ENCODE peak calls at places on chromosome 11, in eight cellular contexts. E, R, P, D, H, F, A and O are unnamed samples. For H3K9me3, the result is how much of the 10 kb centered on the place peaks cover.

GRCh38 chr11:61885166-61885778 is 6.1 kb downstream of the FADS3 start:
- DNase-seq in R (no peak), P (no peak), E (no peak), A (no peak), D (no peak), H (no peak), F (no peak), O (no peak)

GRCh38 chr11:88629496-88629895 is 292.0 kb upstream of the CTSC start:
- DNase-seq in P (no peak), F (no peak), A (no peak), D (no peak), E (no peak), H (no peak), R (no peak), O (no peak)

GRCh38 chr11:119284344-119285157 is 32.4 kb downstream of the MCAM start:
- DNase-seq in E (peak), H (no peak), D (peak), P (no peak), R (no peak), F (peak), A (peak), O (no peak)

GRCh38 chr11:111355101-111355500 is 24.0 kb downstream of the POU2AF1 start:
- DNase-seq in D (no peak), F (no peak), R (no peak), H (no peak), A (no peak), P (no peak), E (no peak), O (no peak)

GRCh38 chr11:70031631-70032469 is 46.3 kb upstream of the ANO1 start:
- DNase-seq in R (no peak), P (no peak), E (no peak), A (no peak), D (no peak), H (peak), F (no peak), O (no peak)

GRCh38 chr11:33324211-33324985 is 67.2 kb downstream of the HIPK3 start:
- DNase-seq in A (no peak), E (no peak), H (no peak), F (no peak), P (no peak), R (no peak), D (no peak), O (no peak)

GRCh38 chr11:86482684-86483083 is 108.0 kb downstream of the CCDC81 start:
- DNase-seq in P (no peak), E (no peak), D (no peak), F (no peak), A (no peak), R (no peak), H (no peak), O (no peak)

GRCh38 chr11:16606784-16607674 is 131.4 kb upstream of the C11orf58 start:
- DNase-seq in P (no peak), H (peak), R (peak), A (no peak), E (no peak), F (no peak), D (no peak), O (peak)

GRCh38 chr11:57983211-57983610 is 40.5 kb upstream of the OR9Q1 start:
- DNase-seq in D (no peak), F (no peak), E (no peak), A (no peak), H (no peak), P (no peak), R (no peak), O (no peak)

GRCh38 chr11:63869171-63869591 is 30.3 kb downstream of the MARK2 start:
- DNase-seq in E (peak), F (no peak), R (no peak), H (no peak), A (no peak), D (no peak), P (no peak), O (peak)
- H3K27ac ChIP-seq in E (peak), F (no peak), R (no peak), H (no peak), A (no peak), D (peak), P (no peak), O (no peak)

GRCh38 chr11:134393638-134394037 is 18.4 kb downstream of the B3GAT1 start:
- DNase-seq in A (no peak), E (peak), R (peak), F (no peak), D (no peak), P (no peak), H (no peak), O (no peak)
- H3K9me3 ChIP-seq in A (under half), E (under half), R (under half), F (under half), D (under half), P (under half), H (under half), O (under half)

GRCh38 chr11:131041331-131042040 is 125.2 kb upstream of the SNX19 start:
- DNase-seq in D (no peak), A (no peak), E (no peak), H (no peak), R (no peak), F (no peak), P (no peak), O (no peak)

GRCh38 chr11:131044851-131045250 is 128.6 kb upstream of the SNX19 start:
- DNase-seq in R (no peak), P (no peak), E (no peak), H (no peak), A (no peak), F (no peak), D (no peak), O (no peak)

GRCh38 chr11:131043251-131043650 is 127.0 kb upstream of the SNX19 start:
- DNase-seq in D (no peak), R (no peak), P (no peak), H (no peak), A (no peak), F (no peak), E (no peak), O (no peak)

GRCh38 chr11:131042041-131042390 is 125.7 kb upstream of the SNX19 start:
- DNase-seq in F (no peak), D (no peak), H (no peak), P (no peak), E (no peak), R (no peak), A (no peak), O (no peak)

DNA sequence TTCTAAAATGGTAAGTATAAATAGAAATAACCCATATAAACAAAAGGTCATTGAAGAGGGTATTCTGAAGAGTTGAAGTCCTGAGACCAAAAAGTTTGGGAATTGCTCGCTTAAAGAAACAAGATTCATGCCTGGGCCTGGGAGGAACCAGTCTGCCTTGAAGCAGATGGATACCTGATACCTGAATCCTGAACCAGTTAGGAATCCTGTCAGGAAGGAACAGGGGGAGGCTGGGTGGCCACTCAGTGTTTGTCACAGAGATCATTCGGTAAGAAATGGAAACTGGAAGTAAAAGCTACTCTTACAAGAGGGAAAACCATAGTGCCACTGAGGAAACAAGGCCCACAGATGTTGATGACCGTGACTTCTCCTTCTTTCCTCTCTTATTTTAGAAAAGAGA is 126.4 kb upstream of the SNX19 start:
- DNase-seq in F (no peak), P (no peak), A (no peak), H (no peak), R (no peak), D (no peak), E (no peak), O (no peak)
- H3K27ac ChIP-seq in F (no peak), P (no peak), A (no peak), H (no peak), R (no peak), D (no peak), E (no peak), O (no peak)

GRCh38 chr11:74871037-74871436 is 77.9 kb downstream of the XRRA1 start:
- DNase-seq in D (no peak), F (peak), P (no peak), H (no peak), R (no peak), A (no peak), E (no peak), O (no peak)

GRCh38 chr11:74863410-74863809 is 85.5 kb downstream of the XRRA1 start:
- DNase-seq in H (no peak), E (no peak), R (no peak), A (no peak), D (no peak), F (no peak), P (no peak), O (no peak)

GRCh38 chr11:74860743-74861142 is 88.1 kb downstream of the XRRA1 start:
- DNase-seq in F (no peak), R (no peak), D (no peak), A (no peak), E (no peak), H (no peak), P (no peak), O (no peak)

GRCh38 chr11:74870485-74870884 is 78.4 kb downstream of the XRRA1 start:
- DNase-seq in P (no peak), H (no peak), D (no peak), A (no peak), F (peak), E (peak), R (no peak), O (no peak)

DNA sequence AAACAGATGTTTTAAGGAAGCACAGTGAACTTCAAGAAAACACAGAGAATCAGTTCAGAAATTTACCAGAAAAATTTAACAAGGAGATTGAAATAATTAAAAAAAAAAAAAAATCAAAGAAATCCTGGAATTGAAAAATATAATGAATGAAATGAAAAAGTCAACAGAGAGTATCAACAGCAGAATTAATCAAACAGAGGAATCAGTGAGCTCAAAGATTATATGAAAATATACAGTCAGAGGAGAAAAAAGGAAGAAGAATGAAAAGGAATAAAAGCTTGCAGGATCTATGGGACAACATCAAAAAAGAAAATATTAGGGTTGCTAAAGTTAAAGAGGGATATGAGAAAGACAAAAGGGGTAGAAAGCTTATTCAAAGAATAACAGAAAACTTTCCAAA is 82.3 kb downstream of the XRRA1 start:
- DNase-seq in P (no peak), E (no peak), A (no peak), H (no peak), D (no peak), F (peak), R (no peak), O (no peak)
- H3K9me3 ChIP-seq in P (half or more), E (under half), A (under half), H (under half), D (under half), F (under half), R (under half), O (under half)

GRCh38 chr11:64344721-64345120 is 4.7 kb downstream of the CCDC88B start:
- DNase-seq in F (no peak), A (no peak), H (peak), D (no peak), E (no peak), P (no peak), R (no peak), O (no peak)

GRCh38 chr11:64342869-64343739 is 3.1 kb downstream of the CCDC88B start:
- DNase-seq in A (no peak), P (no peak), F (no peak), E (no peak), H (peak), R (no peak), D (no peak), O (no peak)

GRCh38 chr11:64341851-64342791 is 2.1 kb downstream of the CCDC88B start:
- DNase-seq in H (peak), A (peak), D (peak), F (peak), E (peak), P (peak), R (peak), O (peak)

GRCh38 chr11:64344160-64344559 is 4.2 kb downstream of the CCDC88B start:
- DNase-seq in H (no peak), A (no peak), D (no peak), E (no peak), R (no peak), F (no peak), P (no peak), O (no peak)

GRCh38 chr11:64343740-64344133 is 3.7 kb downstream of the CCDC88B start:
- DNase-seq in P (no peak), E (no peak), F (no peak), R (no peak), H (peak), D (no peak), A (no peak), O (no peak)
- H3K27ac ChIP-seq in P (no peak), E (no peak), F (no peak), R (no peak), H (no peak), D (no peak), A (no peak), O (no peak)

DNA sequence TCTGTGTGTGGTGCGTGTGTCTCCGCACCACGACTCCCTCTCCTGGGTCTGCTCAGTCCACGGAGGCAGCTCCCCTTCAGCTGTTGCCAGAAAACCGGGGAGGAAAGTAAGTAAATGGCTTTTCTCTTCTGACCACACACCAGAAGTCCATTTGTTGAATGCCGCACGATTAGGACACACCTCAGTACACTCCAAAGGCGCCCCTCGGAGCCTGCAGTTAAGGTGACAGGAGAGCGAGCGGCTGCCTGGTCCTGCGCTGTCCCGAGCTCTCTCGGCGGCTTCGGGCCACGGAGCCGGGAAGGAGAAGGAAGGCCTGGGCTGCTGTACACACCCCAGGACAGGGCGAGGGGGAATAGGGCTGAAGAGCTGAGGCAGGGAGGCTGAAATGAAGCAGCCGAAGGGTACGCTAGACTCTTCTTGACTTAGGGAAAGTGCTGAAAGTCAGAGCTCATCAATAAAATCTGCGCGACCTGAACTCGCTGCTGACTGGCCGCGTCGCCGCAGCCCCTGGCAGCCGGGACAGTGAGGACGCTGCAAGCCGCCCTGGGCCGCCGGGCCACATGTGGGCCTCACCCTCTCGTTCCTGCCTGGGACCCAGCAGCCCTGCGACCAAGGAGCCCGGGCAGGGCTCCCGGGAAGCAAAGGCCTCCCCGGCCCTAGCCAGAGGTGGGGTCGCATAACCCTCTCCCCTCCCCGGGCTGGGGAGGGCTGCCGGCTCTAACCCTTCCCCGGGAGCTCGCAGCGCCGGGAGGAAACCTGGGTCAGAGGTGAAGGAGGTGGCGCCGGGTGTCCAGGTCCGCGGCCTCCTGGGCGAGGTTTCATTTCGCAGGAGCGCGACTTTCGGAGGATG is 1.5 kb upstream of the PAX6 start:
- DNase-seq in F (no peak), H (no peak), R (no peak), A (no peak), D (no peak), P (no peak), E (no peak), O (no peak)
- H3K9me3 ChIP-seq in F (under half), H (under half), R (under half), A (under half), D (under half), P (under half), E (under half), O (under half)

GRCh38 chr11:78667462-78667861 is 92.8 kb upstream of the NARS2 start:
- DNase-seq in P (no peak), A (no peak), D (no peak), R (no peak), E (no peak), H (no peak), F (no peak), O (no peak)
- H3K27ac ChIP-seq in P (no peak), A (no peak), D (no peak), R (no peak), E (no peak), H (no peak), F (no peak), O (no peak)

GRCh38 chr11:97965849-97966646 is 1054.7 kb upstream of the CNTN5 start:
- DNase-seq in H (no peak), R (no peak), D (no peak), E (no peak), P (no peak), A (no peak), F (no peak), O (no peak)

GRCh38 chr11:97962758-97963157 is 1058.0 kb upstream of the CNTN5 start:
- DNase-seq in F (no peak), R (no peak), P (no peak), D (no peak), A (no peak), E (no peak), H (no peak), O (no peak)

GRCh38 chr11:97964332-97965004 is 1056.3 kb upstream of the CNTN5 start:
- DNase-seq in D (no peak), F (no peak), R (no peak), P (no peak), H (no peak), A (no peak), E (no peak), O (no peak)

GRCh38 chr11:97961431-97961830 is 1059.3 kb upstream of the CNTN5 start:
- DNase-seq in R (no peak), P (no peak), F (no peak), E (no peak), A (no peak), H (no peak), D (no peak), O (no peak)

GRCh38 chr11:97963528-97964331 is 1057.0 kb upstream of the CNTN5 start:
- DNase-seq in P (no peak), F (no peak), A (no peak), R (no peak), D (no peak), H (no peak), E (no peak), O (no peak)
- H3K9me3 ChIP-seq in P (under half), F (under half), A (under half), R (under half), D (under half), H (under half), E (under half), O (under half)